ENCODE peak calls at places on chromosomes 7 and 10, in five cellular contexts. X is neuronal stem cell, O is H9, E is H1, Z is mesenchymal stem cell. G is an unnamed sample.

GRCh38 chr7:2954433-2954853 is 89.2 kb downstream of the CARD11 start:
- DNase-seq in Z (no peak), E (no peak), O (no peak), X (no peak), G (no peak)

GRCh38 chr7:141071855-141072547 is 1.9 kb upstream of the TMEM178B start:
- DNase-seq in O (peak; percentile 54), E (peak; percentile 74), Z (no peak), X (peak; percentile 26), G (no peak)

GRCh38 chr10:61992059-61992460 is 90.6 kb downstream of the ARID5B start:
- DNase-seq in X (no peak), E (no peak), Z (peak; percentile 52), O (no peak), G (no peak)

GRCh38 chr7:37320140-37320839 is 128.4 kb downstream of the ELMO1 start:
- DNase-seq in X (no peak), E (no peak), O (no peak), Z (peak; percentile 58), G (no peak)

GRCh38 chr7:22647451-22648257 is 79.3 kb upstream of the IL6 start:
- DNase-seq in X (no peak), O (no peak), Z (peak; percentile 92), E (no peak), G (peak; percentile 90)

GRCh38 chr7:80284848-80285247 is 150.2 kb downstream of the GNAI1 start:
- DNase-seq in Z (peak; percentile 90), X (no peak), E (no peak), O (no peak), G (no peak)

GRCh38 chr10:102802920-102803534 is 34.2 kb downstream of the CYP17A1 start:
- DNase-seq in O (peak; percentile 83), E (no peak), Z (peak; percentile 99), X (no peak), G (peak; percentile 62)

GRCh38 chr7:107972075-107972482 is 30.9 kb downstream of the LAMB1 start:
- DNase-seq in Z (peak; percentile 92), O (no peak), X (no peak), E (no peak), G (no peak)

GRCh38 chr7:80499350-80499955 is 12.4 kb downstream of the GNAT3 start:
- DNase-seq in Z (peak; percentile 92), X (no peak), O (peak; percentile 51), E (no peak), G (peak; percentile 96)

GRCh38 chr7:100827330-100828226 is at the start of gene EPHB4:
- DNase-seq in Z (peak; percentile 91), E (peak; percentile 93), X (peak; percentile 90), O (peak; percentile 94), G (no peak)

GRCh38 chr10:33145451-33146188 is 187.6 kb upstream of the ITGB1 start:
- DNase-seq in O (no peak), X (no peak), E (no peak), Z (no peak), G (no peak)

GRCh38 chr7:129780257-129781127 is 169.0 kb downstream of the NRF1 start:
- DNase-seq in E (peak; percentile 92), O (peak; percentile 96), Z (no peak), X (peak; percentile 48), G (peak; percentile 82)

GRCh38 chr7:19060870-19061269 is 56.6 kb downstream of the TWIST1 start:
- DNase-seq in X (no peak), E (no peak), O (no peak), Z (peak; percentile 6), G (no peak)

GRCh38 chr7:2800923-2801682 is 43.0 kb downstream of the GNA12 start:
- DNase-seq in E (no peak), O (no peak), X (no peak), Z (peak; percentile 57), G (no peak)

GRCh38 chr10:543131-543530 is 146.3 kb downstream of the DIP2C start:
- DNase-seq in X (no peak), Z (no peak), E (no peak), O (no peak), G (no peak)

GRCh38 chr10:71744897-71745658 is 25.5 kb upstream of the C10orf105 start:
- DNase-seq in X (no peak), O (no peak), E (no peak), Z (no peak), G (no peak)

GRCh38 chr10:60989400-60989876 is 45.5 kb upstream of the RHOBTB1 start:
- DNase-seq in O (no peak), X (no peak), E (no peak), Z (no peak), G (no peak)

GRCh38 chr10:71725998-71726672 is 6.6 kb upstream of the C10orf105 start:
- DNase-seq in X (peak; percentile 29), E (no peak), O (peak; percentile 61), Z (peak; percentile 34), G (no peak)

GRCh38 chr7:1125603-1125969 is 34.4 kb downstream of the ZFAND2A start:
- DNase-seq in X (no peak), O (no peak), Z (no peak), E (no peak), G (no peak)

GRCh38 chr10:131816157-131816775 is 84.5 kb upstream of the PPP2R2D start:
- DNase-seq in Z (no peak), X (no peak), O (peak; percentile 24), E (peak; percentile 41), G (no peak)

GRCh38 chr7:54778696-54779285 is 19.8 kb upstream of the SEC61G start:
- DNase-seq in X (no peak), E (no peak), Z (no peak), O (no peak), G (peak; percentile 74)

GRCh38 chr7:51027256-51028127 is 244.8 kb upstream of the GRB10 start:
- DNase-seq in X (no peak), O (no peak), Z (no peak), E (peak; percentile 22), G (no peak)

GRCh38 chr10:124238367-124238766 is 145.0 kb upstream of the CHST15 start:
- DNase-seq in E (no peak), O (no peak), X (no peak), Z (no peak), G (no peak)

GRCh38 chr7:25613912-25614311 is 385.6 kb upstream of the NPVF start:
- DNase-seq in Z (no peak), O (no peak), E (no peak), X (no peak), G (no peak)

GRCh38 chr10:47438857-47439474 is 44.9 kb downstream of the ANXA8 start:
- DNase-seq in Z (peak; percentile 69), E (no peak), X (peak; percentile 21), O (peak; percentile 64), G (peak; percentile 42)

GRCh38 chr7:96775046-96775445 is 65.4 kb upstream of the SEM1 start:
- DNase-seq in O (no peak), X (no peak), E (no peak), Z (no peak), G (no peak)

GRCh38 chr10:61024801-61025201 is 80.8 kb upstream of the RHOBTB1 start:
- DNase-seq in Z (peak; percentile 43), E (no peak), X (peak; percentile 9), O (peak; percentile 43), G (no peak)

GRCh38 chr7:18505870-18506460 is 10.4 kb downstream of the HDAC9 start:
- DNase-seq in X (no peak), Z (peak; percentile 89), O (no peak), E (no peak), G (no peak)

GRCh38 chr7:68613405-68613804 is 984.9 kb upstream of the AUTS2 start:
- DNase-seq in X (peak; percentile 12), Z (no peak), E (no peak), O (no peak), G (no peak)

GRCh38 chr10:99927719-99928280 is 81.9 kb downstream of the DNMBP start:
- DNase-seq in O (no peak), Z (peak; percentile 51), E (no peak), X (no peak), G (no peak)

GRCh38 chr7:123143206-123143605 is 56.6 kb downstream of the SLC13A1 start:
- DNase-seq in Z (no peak), O (no peak), E (no peak), X (no peak), G (no peak)

GRCh38 chr7:26100940-26101339 is 51.1 kb upstream of the NFE2L3 start:
- DNase-seq in E (no peak), X (no peak), Z (no peak), O (no peak), G (no peak)

GRCh38 chr10:68073631-68074403 is 1.3 kb downstream of the HERC4 start:
- DNase-seq in X (no peak), O (no peak), E (no peak), Z (peak; percentile 56), G (peak; percentile 54)

GRCh38 chr7:91636129-91636724 is 244.3 kb downstream of the MTERF1 start:
- DNase-seq in E (no peak), X (peak; percentile 35), Z (peak; percentile 6), O (peak; percentile 55), G (peak; percentile 77)

GRCh38 chr7:142413280-142414000 is 155.6 kb upstream of the PRSS58 start:
- DNase-seq in O (no peak), Z (no peak), X (no peak), E (no peak), G (no peak)

GRCh38 chr10:31142026-31142425 is 110.4 kb upstream of the ZNF438 start:
- DNase-seq in Z (peak; percentile 90), X (no peak), E (no peak), O (no peak), G (no peak)
- H3K4me1 ChIP-seq in Z (peaks cover 9% of the 10 kb centered on the region), X (peaks cover 10% of the 10 kb centered on the region), E (no peaks in the 10 kb centered on the region), O (no peaks in the 10 kb centered on the region), G (peaks cover 12% of the 10 kb centered on the region)

GRCh38 chr7:117793496-117793895 is 79.7 kb downstream of the CTTNBP2 start:
- DNase-seq in Z (no peak), E (no peak), X (no peak), O (no peak), G (no peak)

GRCh38 chr7:117791877-117792780 is 81.1 kb downstream of the CTTNBP2 start:
- DNase-seq in Z (no peak), O (no peak), X (no peak), E (no peak), G (no peak)

GRCh38 chr7:117790251-117790650 is 83.0 kb downstream of the CTTNBP2 start:
- DNase-seq in Z (no peak), X (no peak), O (no peak), E (no peak), G (no peak)

GRCh38 chr7:117785431-117785830 is 87.8 kb downstream of the CTTNBP2 start:
- DNase-seq in O (no peak), X (no peak), Z (no peak), E (no peak), G (no peak)

GRCh38 chr7:117790731-117791130 is 82.5 kb downstream of the CTTNBP2 start:
- DNase-seq in E (no peak), Z (no peak), O (no peak), X (no peak), G (no peak)
- H2BK12ac ChIP-seq in E (no peak overlapping the region), Z (no peak overlapping the region), O (no peak overlapping the region), X (no peak overlapping the region), G (no peak overlapping the region)

DNA sequence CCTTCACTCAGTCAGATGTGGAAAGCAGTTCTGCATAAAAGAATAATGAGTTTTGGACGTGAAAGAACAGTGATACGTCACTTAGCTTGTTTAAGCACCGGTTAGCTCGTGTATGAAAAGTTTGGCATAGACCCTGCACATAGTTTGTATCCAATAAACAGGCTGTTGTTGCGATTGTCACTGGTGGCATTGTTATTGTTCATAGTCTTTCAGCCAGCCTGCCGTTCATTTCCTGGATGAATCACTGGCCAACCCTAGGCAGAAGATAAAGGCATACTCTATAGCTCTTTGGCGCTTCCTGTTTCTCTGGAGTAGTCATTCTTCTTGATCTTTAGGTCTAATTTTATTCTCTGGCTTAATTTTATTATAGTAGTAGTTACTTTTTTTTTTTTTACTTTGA is 57.8 kb upstream of the ANKRD30A start:
- DNase-seq in E (no peak), Z (no peak), O (no peak), X (no peak), G (no peak)
- H4K91ac ChIP-seq in E (no peak overlapping the region), Z (no peak overlapping the region), O (no peak overlapping the region), X (no peak overlapping the region), G (no peak overlapping the region)

GRCh38 chr7:42197391-42197790 is 39.6 kb downstream of the GLI3 start:
- DNase-seq in E (no peak), X (no peak), Z (peak; percentile 65), O (no peak), G (peak; percentile 96)
- H3K4me1 ChIP-seq in E (peaks cover 3% of the 10 kb centered on the region), X (no peaks in the 10 kb centered on the region), Z (peaks cover 10% of the 10 kb centered on the region), O (peaks cover 4% of the 10 kb centered on the region), G (peaks cover 11% of the 10 kb centered on the region)

G was measured in trophoblast cell.